ENCODE peak calls at places on chromosomes 12 and 14, in ten cellular contexts. A, G, I, J, L, V, W, E, N and Y are unnamed samples.

GRCh38 chr14:100914597-100915021 is 11.1 kb upstream of the RTL1 start:
- DNase-seq in I (no peak), W (no peak), A (no peak), G (no peak), E (no peak), L (no peak), N (no peak), J (no peak), V (no peak), Y (no peak)

GRCh38 chr14:100907240-100907639 is 3.7 kb upstream of the RTL1 start:
- DNase-seq in V (no peak), W (no peak), N (no peak), J (no peak), L (no peak), E (no peak), G (no peak), A (no peak), I (no peak), Y (no peak)

GRCh38 chr14:23055621-23056256 is 1.6 kb downstream of the CDH24 start:
- DNase-seq in I (no peak), J (no peak), E (no peak), W (no peak), V (no peak), G (peak; percentile 96), N (no peak), A (no peak), L (no peak), Y (no peak)

GRCh38 chr14:51533160-51533559 is 118.5 kb upstream of the FRMD6 start:
- DNase-seq in A (no peak), J (no peak), L (no peak), G (no peak), N (no peak), E (no peak), W (no peak), V (no peak), I (no peak), Y (no peak)

GRCh38 chr14:94941311-94941710 is 171.4 kb upstream of the GSC start:
- DNase-seq in A (no peak), V (no peak), N (no peak), G (no peak), L (no peak), I (no peak), E (no peak), J (no peak), W (no peak), Y (no peak)

GRCh38 chr12:121657305-121658008 is 12.0 kb downstream of the MORN3 start:
- DNase-seq in A (no peak), W (no peak), G (no peak), V (no peak), J (no peak), I (no peak), N (no peak), E (no peak), L (no peak), Y (no peak)

GRCh38 chr12:123083661-123084571 is 67.0 kb downstream of the PITPNM2 start:
- DNase-seq in E (no peak), J (no peak), W (no peak), N (no peak), A (no peak), V (no peak), I (peak; percentile 37), L (no peak), G (no peak), Y (no peak)

GRCh38 chr12:13564266-13564810 is 367.8 kb downstream of the EMP1 start:
- DNase-seq in E (no peak), N (no peak), J (no peak), V (peak; percentile 7), I (no peak), A (no peak), L (no peak), W (no peak), G (no peak), Y (no peak)

DNA sequence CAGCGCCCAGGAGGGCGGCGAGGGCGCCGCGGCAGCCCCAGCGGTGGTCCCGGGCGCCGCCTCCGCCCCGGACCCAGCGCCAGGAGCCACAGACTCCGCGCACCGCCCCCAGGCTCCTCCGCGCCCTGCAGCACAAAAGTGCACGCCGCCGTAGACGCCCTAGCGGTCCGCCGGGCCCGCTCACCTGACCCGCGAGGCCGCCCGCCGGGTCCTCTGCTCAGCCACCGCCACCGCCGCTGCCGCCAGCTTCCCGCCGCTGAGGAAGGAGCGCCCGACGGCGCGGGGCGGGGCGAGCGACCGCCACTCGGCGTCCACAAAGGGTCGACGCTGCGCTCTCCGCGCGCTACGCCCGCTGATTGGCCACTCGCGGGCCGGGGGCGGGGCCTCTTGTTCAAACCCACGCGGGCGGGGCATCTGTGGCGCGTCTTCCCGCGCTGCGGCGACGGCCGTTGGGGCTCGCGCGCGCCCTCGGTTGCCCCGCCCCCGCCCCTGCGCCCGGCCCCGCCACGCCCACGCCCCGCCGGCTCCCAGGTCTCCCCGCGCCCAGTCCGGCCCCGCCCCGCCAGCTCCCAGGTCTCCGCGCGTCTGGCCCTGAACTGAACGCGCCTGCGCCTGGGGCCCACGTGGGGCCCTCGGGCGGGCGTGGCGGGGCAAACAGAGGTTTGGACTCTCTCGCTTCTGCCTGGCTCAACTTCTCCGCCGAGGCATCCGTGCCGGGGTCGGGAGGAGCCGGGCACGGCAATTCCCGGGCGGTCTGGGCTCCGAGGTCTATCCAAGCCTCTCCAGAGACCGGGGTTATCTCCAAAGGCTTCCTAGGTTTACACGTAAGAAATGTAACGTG is at the start of gene CDCA4:
- DNase-seq in E (peak; percentile 97), W (peak; percentile 98), L (peak; percentile 96), G (peak; percentile 100), A (peak; percentile 97), I (peak; percentile 99), V (peak; percentile 97), N (peak; percentile 98), J (peak; percentile 88), Y (no peak)
- TF ChIP-seq POLR2AphosphoS5 in E (peak; percentile 88), W (peak; percentile 95), L (peak; percentile 78), G (peak; percentile 76), A (peak; percentile 90), I (peak; percentile 80), V (peak; percentile 66), N (peak; percentile 65), J (peak; percentile 72), Y (peak; percentile 94)

DNA sequence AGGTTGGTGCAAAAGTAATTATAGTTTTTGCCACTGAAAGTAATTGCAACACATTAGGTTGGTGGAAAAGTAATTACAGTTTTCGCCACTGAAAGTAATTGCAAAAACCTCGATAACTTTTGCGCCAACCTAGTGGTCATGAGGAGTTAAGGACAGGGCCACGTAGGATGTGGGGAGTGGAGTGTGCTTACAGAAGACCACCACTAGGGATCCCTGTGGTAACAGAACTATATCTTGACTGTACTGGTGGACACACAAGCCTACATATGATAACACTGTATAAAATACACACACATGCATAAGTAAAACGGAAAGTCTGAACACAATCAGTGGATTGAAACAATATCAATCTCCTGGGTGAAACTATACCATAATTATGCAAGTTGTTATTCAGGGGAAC is 187.4 kb upstream of the ABCD2 start:
- DNase-seq in J (peak; percentile 45), I (no peak), G (peak; percentile 25), E (no peak), A (no peak), V (peak; percentile 65), N (peak; percentile 77), W (no peak), L (no peak), Y (no peak)
- H3K4me1 ChIP-seq in J (no peaks in the 10 kb centered on the region), I (no peaks in the 10 kb centered on the region), G (no peaks in the 10 kb centered on the region), E (no peaks in the 10 kb centered on the region), A (no peaks in the 10 kb centered on the region), V (no peaks in the 10 kb centered on the region), N (peaks cover 8% of the 10 kb centered on the region), W (peaks cover 3% of the 10 kb centered on the region), L (no peaks in the 10 kb centered on the region), Y (no peaks in the 10 kb centered on the region)

GRCh38 chr12:53492188-53492587 is 7.1 kb downstream of the MAP3K12 start:
- DNase-seq in J (no peak), A (no peak), G (no peak), I (no peak), V (no peak), W (peak; percentile 67), L (no peak), N (peak; percentile 46), E (no peak), Y (no peak)

GRCh38 chr12:53489242-53489915 is 9.9 kb downstream of the MAP3K12 start:
- DNase-seq in E (no peak), I (no peak), W (peak; percentile 40), L (no peak), G (no peak), J (no peak), A (no peak), V (no peak), N (no peak), Y (no peak)

GRCh38 chr12:53495903-53496751 is 3.1 kb downstream of the MAP3K12 start:
- DNase-seq in J (peak; percentile 63), L (no peak), I (no peak), E (peak; percentile 61), V (peak; percentile 65), G (no peak), N (peak; percentile 83), W (peak; percentile 89), A (no peak), Y (no peak)

GRCh38 chr12:53493610-53494391 is 5.5 kb downstream of the MAP3K12 start:
- DNase-seq in L (no peak), J (no peak), E (no peak), I (no peak), W (peak; percentile 64), N (peak; percentile 40), V (peak; percentile 43), A (no peak), G (no peak), Y (no peak)

DNA sequence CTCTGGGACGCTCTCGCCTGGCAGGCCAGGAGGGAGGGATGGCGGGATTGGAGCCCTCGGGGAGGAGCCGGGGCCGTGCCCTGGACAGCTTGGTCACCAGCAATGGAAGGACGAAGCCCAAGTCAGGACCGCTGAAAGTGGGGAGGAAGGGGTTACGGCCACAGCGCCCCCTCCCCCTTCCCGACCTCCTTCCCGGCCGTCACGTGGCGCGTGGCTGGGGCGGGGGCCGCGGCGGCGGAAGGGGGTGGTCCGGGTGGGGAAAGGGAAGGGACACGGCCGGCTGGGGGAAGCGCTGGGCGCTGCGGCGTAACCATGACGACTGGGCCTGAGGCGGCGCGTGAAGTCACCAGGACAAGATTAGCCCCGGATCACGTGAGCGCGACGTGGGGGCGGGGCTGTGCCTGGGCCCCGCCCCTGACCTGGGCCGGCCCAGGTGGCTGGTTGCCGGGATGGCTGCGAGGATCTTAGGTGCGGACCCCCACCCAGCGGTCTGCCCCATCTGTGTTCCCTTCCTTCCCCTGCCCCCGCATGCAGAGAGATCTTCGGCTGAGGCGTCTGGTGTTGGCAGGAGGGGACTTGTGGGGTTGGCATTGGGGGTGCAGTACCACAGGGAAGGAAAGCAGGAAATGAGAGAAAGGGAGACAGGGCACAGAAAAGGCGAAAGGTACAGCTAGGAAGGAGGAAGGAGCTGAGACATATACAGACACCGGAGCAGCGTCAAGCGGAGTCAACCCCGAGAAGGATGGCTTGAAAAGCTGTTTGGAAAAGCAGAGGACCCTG is 6.2 kb downstream of the MAP3K12 start:
- DNase-seq in G (peak; percentile 97), E (peak; percentile 93), A (peak; percentile 92), V (peak; percentile 92), I (peak; percentile 92), L (peak; percentile 95), N (peak; percentile 97), W (peak; percentile 97), J (peak; percentile 81), Y (no peak)
- TF ChIP-seq CTCF in G (no peak), E (no peak), A (no peak), V (no peak), I (no peak), L (no peak), N (no peak), W (no peak), J (peak; percentile 11), Y (no peak)

DNA sequence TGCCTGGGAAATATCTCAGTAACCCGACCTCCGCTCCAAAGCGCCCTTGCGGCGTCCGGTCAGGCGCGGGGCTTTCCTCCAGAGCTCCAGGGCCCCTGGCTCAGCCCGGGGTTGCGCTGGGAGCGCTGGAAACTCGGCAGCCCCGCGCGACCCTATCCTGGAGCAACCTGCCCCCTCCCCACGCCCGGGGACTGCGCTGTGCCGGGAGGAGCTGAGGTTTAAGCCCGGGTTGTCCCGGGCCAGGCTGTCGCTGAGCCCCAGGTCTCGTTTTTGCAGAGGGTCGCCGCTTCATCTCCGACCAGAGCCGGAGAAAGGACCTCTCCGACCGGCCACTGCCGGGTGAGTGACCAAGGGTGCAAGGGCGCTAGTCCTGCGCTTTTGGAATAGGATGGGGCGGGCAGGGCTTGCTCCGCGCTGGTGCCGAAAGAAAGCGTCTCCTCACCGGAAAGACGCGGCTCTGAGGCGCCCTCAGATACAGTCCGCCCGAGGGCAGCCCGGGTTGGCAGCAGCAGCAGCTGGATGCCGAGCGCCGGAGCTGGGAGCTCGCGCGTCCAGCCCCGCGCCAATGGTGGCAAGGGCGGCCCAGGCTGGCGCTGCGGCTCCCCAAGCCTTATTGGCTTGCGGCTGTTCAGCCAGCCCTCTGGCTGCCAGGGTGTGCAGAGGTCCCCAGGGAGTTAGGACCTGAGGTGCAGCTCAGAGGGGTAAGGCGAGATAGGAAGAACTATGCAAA is 1.5 kb downstream of the SPX start:
- DNase-seq in A (peak; percentile 23), L (peak; percentile 51), I (peak; percentile 56), N (peak; percentile 85), W (peak; percentile 74), V (no peak), E (peak; percentile 33), J (no peak), G (peak; percentile 69), Y (no peak)
- TF ChIP-seq POLR2AphosphoS5 in A (no peak), L (no peak), I (no peak), N (peak; percentile 51), W (no peak), V (no peak), E (no peak), J (no peak), G (no peak), Y (no peak)